ENCODE peak calls at places on chromosomes 7 and 10, in five cellular contexts. Y, V, Z, M and I are unnamed samples.

GRCh38 chr7:158317238-158318205 is 270.1 kb downstream of the PTPRN2 start:
- DNase-seq in Y (no peak), V (no peak), Z (no peak), M (no peak), I (no peak)

GRCh38 chr7:101927389-101928306 is 110.2 kb downstream of the CUX1 start:
- DNase-seq in Y (no peak), V (no peak), Z (no peak), M (no peak), I (no peak)

GRCh38 chr7:47474937-47475879 is 106.7 kb downstream of the TNS3 start:
- DNase-seq in Y (peak; percentile 40), V (peak; percentile 93), Z (peak; percentile 98), M (no peak), I (peak; percentile 93)

GRCh38 chr10:125235093-125236069 is 75.0 kb upstream of the CTBP2 start:
- DNase-seq in Y (no peak), V (no peak), Z (no peak), M (no peak), I (no peak)

GRCh38 chr7:21986101-21986500 is 40.4 kb upstream of the CDCA7L start:
- DNase-seq in Y (no peak), V (no peak), Z (no peak), M (no peak), I (no peak)

GRCh38 chr10:11881477-11882417 is 58.6 kb downstream of the PROSER2 start:
- DNase-seq in Y (no peak), V (peak; percentile 37), Z (peak; percentile 35), M (no peak), I (no peak)

GRCh38 chr10:35378547-35379210 is 42.4 kb downstream of the CCNY start:
- DNase-seq in Y (no peak), V (no peak), Z (no peak), M (no peak), I (no peak)

GRCh38 chr7:157766098-157766497 is 429.3 kb downstream of the DNAJB6 start:
- DNase-seq in Y (no peak), V (no peak), Z (no peak), M (no peak), I (no peak)

GRCh38 chr10:96124230-96125141 is 5.6 kb upstream of the ZNF518A start:
- DNase-seq in Y (no peak), V (peak; percentile 63), Z (peak; percentile 76), M (peak; percentile 29), I (peak; percentile 74)

GRCh38 chr10:50510517-50511473 is 113.0 kb downstream of the SGMS1 start:
- DNase-seq in Y (no peak), V (no peak), Z (no peak), M (no peak), I (no peak)

GRCh38 chr7:80584778-80585177 is 53.7 kb upstream of the CD36 start:
- DNase-seq in Y (no peak), V (no peak), Z (peak; percentile 67), M (no peak), I (no peak)

GRCh38 chr10:44520651-44521050 is 135.8 kb upstream of the CXCL12 start:
- DNase-seq in Y (no peak), V (no peak), Z (no peak), M (no peak), I (no peak)

GRCh38 chr7:326845-327304 is 36.9 kb downstream of the FOXL3 start:
- DNase-seq in Y (peak; percentile 53), V (peak; percentile 54), Z (peak; percentile 94), M (no peak), I (peak; percentile 64)

GRCh38 chr7:2830609-2831376 is 13.3 kb downstream of the GNA12 start:
- DNase-seq in Y (peak; percentile 46), V (no peak), Z (no peak), M (no peak), I (no peak)

GRCh38 chr7:86792260-86792659 is 148.6 kb downstream of the GRM3 start:
- DNase-seq in Y (no peak), V (no peak), Z (no peak), M (no peak), I (no peak)

GRCh38 chr10:71217266-71218045 is 5.1 kb downstream of the UNC5B start:
- DNase-seq in Y (no peak), V (no peak), Z (no peak), M (no peak), I (no peak)

GRCh38 chr7:128829391-128830166 is 627 bp upstream of the FLNC start:
- DNase-seq in Y (no peak), V (no peak), Z (no peak), M (no peak), I (no peak)
- H3K27me3 ChIP-seq in Y (no peaks in the 10 kb centered on the region), V (peaks cover 50% of the 10 kb centered on the region), Z (no peaks in the 10 kb centered on the region), M (peaks cover 8% of the 10 kb centered on the region), I (peaks cover 28% of the 10 kb centered on the region)

DNA sequence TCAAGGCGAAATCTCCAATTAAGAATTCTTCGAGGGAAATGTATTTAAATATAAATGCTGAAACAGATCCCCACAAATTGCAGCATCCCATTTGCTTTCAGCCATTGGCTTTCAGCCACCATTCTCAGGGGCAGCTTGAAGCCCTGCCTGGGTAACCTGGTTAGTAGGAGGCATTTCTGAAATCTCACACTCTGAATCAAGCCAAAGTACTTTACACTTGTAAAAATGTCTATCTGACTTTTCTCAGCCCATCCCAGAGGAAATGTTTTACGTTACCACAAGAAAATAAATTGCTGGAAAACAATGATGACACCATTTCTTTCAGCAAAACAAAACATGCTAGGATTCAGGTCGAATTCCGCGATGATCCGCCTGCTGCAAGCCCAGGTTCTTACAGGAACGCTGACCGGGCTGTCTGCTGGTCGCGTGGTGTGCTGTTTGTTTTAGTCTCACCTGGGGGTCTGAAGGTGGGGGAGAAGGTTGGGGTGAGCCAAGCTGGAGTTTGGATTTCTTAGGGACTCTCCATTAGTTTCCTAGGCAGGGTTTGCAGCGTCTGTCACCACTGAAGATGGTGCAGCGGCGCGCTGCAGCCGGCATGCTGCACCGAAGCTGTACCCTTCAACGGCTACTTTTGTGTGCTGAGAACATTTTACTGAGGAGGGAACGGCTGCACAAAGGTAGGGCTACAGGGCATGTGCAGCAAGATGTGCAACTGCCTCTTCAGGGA is 48.8 kb downstream of the GCC1 start:
- DNase-seq in Y (no peak), V (no peak), Z (no peak), M (no peak), I (no peak)
- H3K27me3 ChIP-seq in Y (no peaks in the 10 kb centered on the region), V (peaks cover 32% of the 10 kb centered on the region), Z (no peaks in the 10 kb centered on the region), M (peaks cover 4% of the 10 kb centered on the region), I (peaks cover 3% of the 10 kb centered on the region)

GRCh38 chr10:9228770-9229169 is 1174.3 kb downstream of the GATA3 start:
- DNase-seq in Y (no peak), V (no peak), Z (no peak), M (no peak), I (no peak)
- H3K27me3 ChIP-seq in Y (no peaks in the 10 kb centered on the region), V (peaks cover 13% of the 10 kb centered on the region), Z (no peaks in the 10 kb centered on the region), M (no peaks in the 10 kb centered on the region), I (no peaks in the 10 kb centered on the region)

GRCh38 chr10:98062424-98062823 is 32.0 kb upstream of the CRTAC1 start:
- DNase-seq in Y (no peak), V (no peak), Z (no peak), M (no peak), I (no peak)

GRCh38 chr10:98063740-98064027 is 33.3 kb upstream of the CRTAC1 start:
- DNase-seq in Y (no peak), V (no peak), Z (no peak), M (no peak), I (no peak)

DNA sequence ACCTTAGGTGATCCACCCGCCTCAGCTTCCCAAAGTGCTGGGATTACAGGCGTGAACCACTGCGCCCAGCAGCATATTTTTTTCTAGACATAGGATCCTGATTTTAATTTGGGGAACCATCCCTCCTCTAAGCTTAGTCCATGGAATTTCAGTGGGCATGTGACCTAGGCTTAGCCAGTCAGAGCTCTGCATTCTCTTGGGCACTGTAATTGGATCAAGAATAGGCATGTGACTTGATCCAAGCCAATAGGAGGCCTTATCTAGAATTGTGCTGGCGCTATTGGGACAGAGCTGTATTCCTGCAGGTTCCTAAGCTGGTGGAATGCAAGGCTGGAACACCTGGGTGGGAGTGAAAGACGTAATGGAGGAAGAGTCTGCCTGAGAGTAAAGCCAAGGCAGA is 36.7 kb upstream of the CRTAC1 start:
- DNase-seq in Y (no peak), V (no peak), Z (no peak), M (no peak), I (no peak)
- H3K27me3 ChIP-seq in Y (no peaks in the 10 kb centered on the region), V (peaks cover 18% of the 10 kb centered on the region), Z (no peaks in the 10 kb centered on the region), M (no peaks in the 10 kb centered on the region), I (no peaks in the 10 kb centered on the region)

GRCh38 chr10:84196083-84196482 is 1.7 kb downstream of the CDHR1 start:
- DNase-seq in Y (no peak), V (peak; percentile 76), Z (no peak), M (no peak), I (peak; percentile 82)
- H3K27me3 ChIP-seq in Y (peaks cover 5% of the 10 kb centered on the region), V (peaks cover 26% of the 10 kb centered on the region), Z (peaks cover 11% of the 10 kb centered on the region), M (peaks cover 18% of the 10 kb centered on the region), I (no peaks in the 10 kb centered on the region)